ENCODE peak calls at places on chromosomes 5 and 9, in six cellular contexts. B, I, D, W, O and C are unnamed samples.

GRCh38 chr5:80541392-80541791 is 28.7 kb downstream of the ANKRD34B start:
- DNase-seq in W (no peak), I (no peak), B (no peak), O (no peak), D (no peak), C (no peak)

GRCh38 chr9:94912700-94913249 is 186.3 kb downstream of the AOPEP start:
- DNase-seq in B (peak), D (no peak), I (peak), O (peak), W (peak), C (no peak)

GRCh38 chr5:45454114-45454513 is 242.1 kb downstream of the HCN1 start:
- DNase-seq in D (no peak), B (no peak), O (no peak), W (no peak), I (no peak), C (no peak)

GRCh38 chr5:7437836-7438235 is 41.9 kb downstream of the ADCY2 start:
- DNase-seq in B (no peak), W (no peak), O (no peak), D (no peak), I (no peak), C (no peak)

GRCh38 chr5:138870611-138871010 is 4.5 kb downstream of the LRRTM2 start:
- DNase-seq in W (no peak), D (no peak), I (no peak), B (no peak), O (no peak), C (no peak)

GRCh38 chr5:159199225-159199624 is 10.1 kb downstream of the RNF145 start:
- DNase-seq in W (no peak), D (no peak), I (no peak), B (no peak), O (no peak), C (no peak)

GRCh38 chr5:79924936-79925893 is 65.8 kb downstream of the MTX3 start:
- DNase-seq in I (no peak), W (peak), D (no peak), B (no peak), O (no peak), C (no peak)

GRCh38 chr5:169296456-169297220 is 4.3 kb downstream of the SLIT3 start:
- DNase-seq in I (no peak), W (peak), B (no peak), D (peak), O (no peak), C (no peak)

GRCh38 chr9:121369595-121370265 is at the start of gene STOM:
- DNase-seq in O (peak), B (peak), W (peak), D (peak), I (peak), C (no peak)

GRCh38 chr9:31103836-31104235 is 1280.6 kb upstream of the ACO1 start:
- DNase-seq in W (no peak), D (no peak), O (no peak), B (no peak), I (no peak), C (no peak)

GRCh38 chr9:86749530-86750275 is 197.6 kb downstream of the GAS1 start:
- DNase-seq in I (no peak), B (no peak), O (peak), W (peak), D (no peak), C (no peak)

GRCh38 chr5:133523013-133523658 is 89.2 kb downstream of the FSTL4 start:
- DNase-seq in I (no peak), D (no peak), B (no peak), O (no peak), W (no peak), C (no peak)

GRCh38 chr9:8486095-8486494 is 686.5 kb upstream of the DMAC1 start:
- DNase-seq in O (no peak), W (peak), B (no peak), I (no peak), D (no peak), C (no peak)

GRCh38 chr5:169667896-169668674 is 31.0 kb downstream of the DOCK2 start:
- DNase-seq in D (no peak), B (no peak), O (no peak), W (peak), I (peak), C (no peak)

GRCh38 chr5:386432-387341 is 56.3 kb upstream of the EXOC3 start:
- DNase-seq in D (no peak), W (peak), B (peak), O (no peak), I (no peak), C (no peak)

GRCh38 chr5:168366124-168366523 is 74.7 kb downstream of the WWC1 start:
- DNase-seq in B (no peak), I (no peak), O (peak), D (no peak), W (peak), C (no peak)

GRCh38 chr9:129340427-129341196 is 162.6 kb upstream of the IER5L start:
- DNase-seq in W (peak), B (no peak), D (no peak), I (no peak), O (no peak), C (no peak)

GRCh38 chr9:70441622-70442021 is 27.2 kb upstream of the KLF9 start:
- DNase-seq in I (no peak), O (no peak), W (no peak), D (no peak), B (no peak), C (no peak)

GRCh38 chr9:129313331-129313955 is 135.4 kb upstream of the IER5L start:
- DNase-seq in D (no peak), I (no peak), W (no peak), B (no peak), O (no peak), C (no peak)

GRCh38 chr5:1108008-1108864 is 3.6 kb downstream of the SLC12A7 start:
- DNase-seq in D (no peak), I (no peak), O (no peak), B (no peak), W (no peak), C (no peak)

GRCh38 chr5:98110270-98110669 is 663.2 kb upstream of the RGMB start:
- DNase-seq in O (peak), W (peak), I (no peak), D (no peak), B (no peak), C (no peak)

GRCh38 chr5:97629281-97629680 is 446.2 kb upstream of the RIOK2 start:
- DNase-seq in W (peak), B (peak), I (no peak), D (peak), O (peak), C (no peak)

GRCh38 chr5:105903069-105903468 is 1767.7 kb downstream of the EFNA5 start:
- DNase-seq in W (peak), B (no peak), O (no peak), D (no peak), I (no peak), C (no peak)
- H3K4me3 ChIP-seq in W (no peak), B (no peak), O (no peak), D (no peak), I (no peak), C (no peak)

GRCh38 chr5:126878624-126879023 is 101.7 kb downstream of the LMNB1 start:
- DNase-seq in B (no peak), D (no peak), I (no peak), W (no peak), O (no peak), C (no peak)
- TF ChIP-seq CTCF in B (no peak), D (no peak), I (no peak), W (no peak), O (no peak), C (no peak)

GRCh38 chr9:18756712-18757125 is 276.3 kb downstream of the SAXO1 start:
- DNase-seq in B (no peak), I (no peak), O (no peak), D (no peak), W (no peak), C (peak)

GRCh38 chr9:18753904-18754303 is 279.1 kb downstream of the SAXO1 start:
- DNase-seq in I (no peak), O (no peak), D (no peak), B (no peak), W (no peak), C (no peak)

GRCh38 chr9:18749711-18750110 is 275.8 kb downstream of the ADAMTSL1 start:
- DNase-seq in W (no peak), O (no peak), B (no peak), I (no peak), D (no peak), C (no peak)

GRCh38 chr9:18755263-18755662 is 277.7 kb downstream of the SAXO1 start:
- DNase-seq in I (no peak), B (no peak), O (no peak), W (no peak), D (no peak), C (no peak)

DNA sequence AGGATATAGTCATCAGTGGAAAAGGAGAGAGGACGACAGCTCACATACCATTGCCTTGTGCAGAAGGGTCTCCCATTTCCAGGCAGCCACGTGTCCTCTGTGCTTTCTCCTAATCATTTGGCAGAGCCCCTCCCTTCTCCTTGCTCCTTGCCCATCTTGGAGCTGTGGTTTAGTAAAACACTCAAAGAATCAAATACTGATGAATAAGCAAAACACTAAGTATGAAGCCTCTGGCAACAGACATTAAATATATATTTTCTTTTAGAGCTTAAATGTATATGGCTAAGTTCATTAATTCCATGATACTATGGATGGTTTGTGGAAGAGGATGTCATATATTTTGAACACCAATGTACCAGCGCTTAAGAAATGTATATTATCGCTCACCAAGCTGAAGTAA is 278.5 kb downstream of the SAXO1 start:
- DNase-seq in W (no peak), I (no peak), B (no peak), D (no peak), O (no peak), C (no peak)
- H3K4me3 ChIP-seq in W (no peak), I (no peak), B (no peak), D (no peak), O (no peak), C (no peak)

GRCh38 chr5:172939045-172939444 is 20.2 kb upstream of the RPL26L1 start:
- DNase-seq in I (no peak), W (peak), O (no peak), B (no peak), D (no peak), C (no peak)
- TF ChIP-seq CTCF in I (peak), W (peak), O (peak), B (no peak), D (peak), C (peak)

DNA sequence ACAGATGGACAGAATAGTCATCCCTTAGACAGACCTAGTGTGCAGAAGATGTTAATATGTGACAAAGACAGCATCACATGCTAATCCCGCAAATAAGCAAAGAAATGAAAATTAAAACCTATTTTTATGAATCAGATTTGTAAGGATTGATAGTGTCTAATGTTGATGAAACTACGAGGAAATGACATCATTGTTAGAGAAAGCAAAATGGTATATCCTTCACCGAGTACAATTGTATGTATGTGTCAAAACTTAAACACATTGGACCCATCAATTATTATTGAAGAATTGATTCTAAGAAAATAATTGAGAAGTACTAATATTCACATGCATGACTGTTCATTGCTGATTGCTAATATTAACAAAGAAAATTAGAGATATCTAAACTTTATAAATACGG is 493.2 kb downstream of the BNC2 start:
- DNase-seq in B (no peak), I (no peak), O (no peak), D (no peak), W (no peak), C (no peak)
- H3K4me3 ChIP-seq in B (no peak), I (no peak), O (no peak), D (no peak), W (no peak), C (no peak)

DNA sequence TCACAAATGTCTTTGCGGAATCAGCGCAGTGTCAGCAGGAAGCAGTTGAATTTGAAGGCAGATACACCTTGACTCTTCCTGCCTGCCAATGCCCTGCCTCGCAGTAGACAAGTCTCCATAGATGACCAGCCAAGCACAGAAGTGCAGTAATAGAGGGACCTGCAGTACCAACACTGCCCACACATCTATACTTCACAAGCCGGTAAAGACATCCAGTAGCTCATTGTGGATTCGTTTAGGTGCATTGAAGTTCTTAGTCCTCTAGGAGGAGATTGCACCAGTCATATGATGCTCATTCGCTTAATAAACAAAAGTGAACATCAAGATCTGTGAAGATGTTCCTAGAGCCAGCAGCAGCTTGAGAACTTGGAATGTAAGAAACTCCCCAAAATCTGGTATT is 7.1 kb upstream of the IFNA2 start:
- DNase-seq in O (no peak), W (peak), I (peak), B (no peak), D (no peak), C (peak)
- TF ChIP-seq CTCF in O (peak), W (no peak), I (peak), B (no peak), D (no peak), C (peak)

DNA sequence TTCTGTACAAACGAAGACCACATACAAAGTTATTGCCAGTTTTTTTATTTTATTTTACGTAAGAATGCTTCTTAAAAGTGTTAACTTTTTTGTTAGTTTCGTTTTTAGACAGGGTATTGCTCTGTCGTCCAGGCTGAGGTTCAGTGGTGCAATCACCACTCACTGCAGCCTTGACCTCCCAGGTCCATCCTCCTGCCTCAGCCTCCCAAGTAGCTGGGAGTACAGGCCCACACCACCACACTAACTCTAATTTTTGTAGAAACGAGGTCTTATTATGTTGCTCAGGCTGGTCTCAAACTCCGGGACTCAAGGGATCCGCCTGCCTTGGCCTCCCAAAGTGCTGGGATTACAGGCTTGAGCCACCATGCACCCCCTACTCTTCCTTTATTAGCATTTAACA is 2.3 kb upstream of the DNAJA1 start:
- DNase-seq in B (no peak), I (no peak), O (no peak), W (no peak), D (no peak), C (no peak)
- H3K4me3 ChIP-seq in B (no peak), I (no peak), O (no peak), W (no peak), D (no peak), C (no peak)

GRCh38 chr5:106363578-106363977 is 1307.2 kb downstream of the EFNA5 start:
- DNase-seq in D (no peak), O (no peak), I (no peak), W (no peak), B (no peak), C (no peak)

GRCh38 chr5:106361905-106362304 is 1308.8 kb downstream of the EFNA5 start:
- DNase-seq in O (no peak), I (no peak), D (no peak), W (no peak), B (no peak), C (no peak)

GRCh38 chr5:106368021-106368420 is 1302.7 kb downstream of the EFNA5 start:
- DNase-seq in D (no peak), B (no peak), W (no peak), I (no peak), O (no peak), C (no peak)

GRCh38 chr5:106367281-106367680 is 1303.5 kb downstream of the EFNA5 start:
- DNase-seq in I (no peak), D (no peak), B (no peak), W (no peak), O (no peak), C (no peak)
- TF ChIP-seq CTCF in I (no peak), D (no peak), B (no peak), W (no peak), O (no peak), C (no peak)

DNA sequence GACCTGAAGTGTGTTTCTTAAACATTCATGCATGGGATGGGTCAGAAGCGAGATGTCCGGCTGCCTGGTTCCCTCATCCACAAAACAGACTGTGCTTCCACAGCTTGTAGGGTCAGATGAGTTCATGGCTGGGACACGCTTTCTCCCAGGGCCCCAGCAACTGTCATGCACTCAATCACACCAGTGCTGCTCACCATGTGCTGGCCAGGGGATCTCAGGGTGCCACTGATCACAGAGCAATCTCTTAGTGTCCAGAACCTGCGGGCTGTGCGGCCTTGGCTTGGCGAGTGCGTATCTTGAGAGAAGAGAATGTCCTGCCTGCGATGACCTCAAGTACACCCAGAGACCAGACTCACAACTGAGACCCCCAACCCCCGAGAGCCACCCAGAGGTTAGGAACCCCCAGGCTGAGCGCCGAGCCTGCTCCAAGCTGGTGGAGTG is 26.0 kb upstream of the FCN2 start:
- DNase-seq in D (no peak), B (no peak), W (no peak), I (no peak), O (no peak), C (no peak)
- H3K4me3 ChIP-seq in D (no peak), B (no peak), W (no peak), I (no peak), O (no peak), C (no peak)